ENCODE peak calls at places on chromosomes 13 and 19, in nine cellular contexts. B is CD4-positive, alpha-beta memory T cell; L is fibroblast of lung; M is CD8-positive, alpha-beta T cell; U is naive thymus-derived CD4-positive, alpha-beta T cell; C is A549; Y is tibial nerve; E is neuronal stem cell; V is Caco-2. D is an unnamed sample. For H3K9me3, the result is how much of the 10 kb centered on the place peaks cover.

GRCh38 chr13:33312150-33312908 is 26.8 kb upstream of the STARD13 start:
- DNase-seq in B (no peak), L (peak), M (no peak), U (no peak), C (peak), Y (no peak), E (no peak), V (peak), D (peak)

GRCh38 chr13:36713842-36714241 is 40.0 kb downstream of the SERTM1 start:
- DNase-seq in B (no peak), L (no peak), M (no peak), U (no peak), C (no peak), Y (no peak), E (no peak), V (no peak), D (no peak)

GRCh38 chr13:23506821-23507210 is 63.4 kb upstream of the TNFRSF19 start:
- DNase-seq in B (no peak), L (peak), M (no peak), U (no peak), C (no peak), Y (no peak), E (no peak), V (no peak), D (no peak)

GRCh38 chr19:18859676-18860301 is 28.0 kb downstream of the UPF1 start:
- DNase-seq in B (no peak), L (peak), M (no peak), U (no peak), C (no peak), Y (no peak), E (no peak), V (no peak), D (no peak)

GRCh38 chr19:40603719-40604646 is 2.8 kb downstream of the LTBP4 start:
- DNase-seq in B (peak), L (peak), M (peak), U (peak), C (peak), Y (peak), E (peak), V (peak), D (peak)

GRCh38 chr19:40421468-40421778 is 4.4 kb downstream of the SERTAD1 start:
- DNase-seq in B (no peak), L (no peak), M (no peak), U (no peak), C (no peak), Y (no peak), E (no peak), V (no peak), D (no peak)

GRCh38 chr13:114064516-114065140 is 67.8 kb downstream of the RASA3 start:
- DNase-seq in B (no peak), L (peak), M (no peak), U (no peak), C (peak), Y (no peak), E (peak), V (peak), D (no peak)

GRCh38 chr19:48867119-48867921 is 1.1 kb downstream of the PLEKHA4 start:
- DNase-seq in B (no peak), L (no peak), M (no peak), U (no peak), C (no peak), Y (no peak), E (no peak), V (no peak), D (no peak)

GRCh38 chr13:59906413-59907027 is 257.2 kb downstream of the DIAPH3 start:
- DNase-seq in B (no peak), L (peak), M (no peak), U (no peak), C (peak), Y (no peak), E (no peak), V (peak), D (peak)

GRCh38 chr13:40057228-40057627 is 401.8 kb downstream of the COG6 start:
- DNase-seq in B (no peak), L (no peak), M (no peak), U (no peak), C (no peak), Y (no peak), E (no peak), V (no peak), D (no peak)

GRCh38 chr13:75996582-75996981 is 360.5 kb downstream of the LMO7 start:
- DNase-seq in B (no peak), L (no peak), M (no peak), U (no peak), C (no peak), Y (no peak), E (no peak), V (no peak), D (no peak)

GRCh38 chr19:16470911-16471811 is 609 bp downstream of the EPS15L1 start:
- DNase-seq in B (peak), L (peak), M (peak), U (no peak), C (no peak), Y (no peak), E (no peak), V (peak), D (peak)

GRCh38 chr19:47105874-47106273 is 7.7 kb downstream of the ZC3H4 start:
- DNase-seq in B (no peak), L (no peak), M (no peak), U (no peak), C (no peak), Y (no peak), E (no peak), V (no peak), D (no peak)

GRCh38 chr19:7552781-7553180 is 17.3 kb downstream of the PNPLA6 start:
- DNase-seq in B (no peak), L (no peak), M (no peak), U (no peak), C (no peak), Y (no peak), E (no peak), V (no peak), D (no peak)

GRCh38 chr19:19262190-19263057 is 10.7 kb downstream of the TM6SF2 start:
- DNase-seq in B (no peak), L (no peak), M (no peak), U (no peak), C (no peak), Y (no peak), E (no peak), V (no peak), D (no peak)

GRCh38 chr19:1063030-1063908 is 3.7 kb upstream of the ARHGAP45 start:
- DNase-seq in B (peak), L (no peak), M (peak), U (no peak), C (peak), Y (no peak), E (no peak), V (peak), D (no peak)

GRCh38 chr13:71522976-71523517 is 344.0 kb downstream of the DACH1 start:
- DNase-seq in B (no peak), L (no peak), M (no peak), U (no peak), C (no peak), Y (no peak), E (no peak), V (no peak), D (no peak)

GRCh38 chr13:96090240-96091101 is 564 bp downstream of the HS6ST3 start:
- DNase-seq in B (no peak), L (no peak), M (no peak), U (no peak), C (no peak), Y (no peak), E (peak), V (peak), D (no peak)

GRCh38 chr13:95185851-95186250 is 115.4 kb downstream of the ABCC4 start:
- DNase-seq in B (peak), L (no peak), M (peak), U (peak), C (no peak), Y (no peak), E (no peak), V (no peak), D (no peak)

GRCh38 chr13:101489635-101490034 is 37.2 kb downstream of the ITGBL1 start:
- DNase-seq in B (no peak), L (no peak), M (no peak), U (no peak), C (no peak), Y (no peak), E (no peak), V (no peak), D (no peak)

GRCh38 chr13:103157434-103158145 is 91.4 kb upstream of the SLC10A2 start:
- DNase-seq in B (no peak), L (no peak), M (no peak), U (no peak), C (no peak), Y (no peak), E (no peak), V (no peak), D (peak)

GRCh38 chr13:25103711-25104110 is 7.8 kb downstream of the PABPC3 start:
- DNase-seq in B (no peak), L (no peak), M (no peak), U (no peak), C (no peak), Y (no peak), E (no peak), V (no peak), D (no peak)

GRCh38 chr19:15294591-15294990 is 37.7 kb downstream of the BRD4 start:
- DNase-seq in B (no peak), L (no peak), M (no peak), U (no peak), C (no peak), Y (no peak), E (no peak), V (no peak), D (no peak)

GRCh38 chr19:45569619-45570421 is 14.8 kb downstream of the OPA3 start:
- DNase-seq in B (peak), L (peak), M (peak), U (peak), C (peak), Y (no peak), E (peak), V (peak), D (peak)

GRCh38 chr19:50312967-50313811 is 16.0 kb downstream of the KCNC3 start:
- DNase-seq in B (no peak), L (no peak), M (no peak), U (no peak), C (no peak), Y (no peak), E (no peak), V (no peak), D (no peak)

GRCh38 chr19:1847684-1848398 is 442 bp downstream of the REXO1 start:
- DNase-seq in B (no peak), L (peak), M (no peak), U (no peak), C (no peak), Y (no peak), E (no peak), V (peak), D (peak)

DNA sequence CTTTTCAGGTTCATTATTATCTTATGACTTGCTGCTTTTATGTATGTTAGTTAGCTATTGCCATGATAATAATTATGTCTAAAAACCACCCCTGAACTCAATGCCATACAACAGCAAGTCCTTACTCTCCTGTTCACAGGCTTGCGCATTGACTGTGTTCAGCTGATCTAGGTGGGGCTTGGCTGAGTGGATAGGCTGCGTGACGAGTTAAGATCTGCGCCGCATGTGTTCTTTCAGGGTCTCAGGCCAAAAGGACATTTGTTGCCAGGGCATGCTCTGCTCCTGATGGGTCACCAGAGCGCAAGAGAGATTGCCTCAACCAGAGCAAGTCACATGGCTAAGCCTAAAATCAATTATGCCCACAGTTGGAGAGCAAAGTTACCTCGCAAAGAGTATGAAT is 859 bp downstream of the ZNF568 start:
- DNase-seq in B (no peak), L (peak), M (no peak), U (no peak), C (peak), Y (no peak), E (peak), V (no peak), D (no peak)
- H3K4me3 ChIP-seq in B (peak), L (peak), M (peak), U (peak), C (peak), Y (peak), E (peak), V (no peak), D (no peak)

DNA sequence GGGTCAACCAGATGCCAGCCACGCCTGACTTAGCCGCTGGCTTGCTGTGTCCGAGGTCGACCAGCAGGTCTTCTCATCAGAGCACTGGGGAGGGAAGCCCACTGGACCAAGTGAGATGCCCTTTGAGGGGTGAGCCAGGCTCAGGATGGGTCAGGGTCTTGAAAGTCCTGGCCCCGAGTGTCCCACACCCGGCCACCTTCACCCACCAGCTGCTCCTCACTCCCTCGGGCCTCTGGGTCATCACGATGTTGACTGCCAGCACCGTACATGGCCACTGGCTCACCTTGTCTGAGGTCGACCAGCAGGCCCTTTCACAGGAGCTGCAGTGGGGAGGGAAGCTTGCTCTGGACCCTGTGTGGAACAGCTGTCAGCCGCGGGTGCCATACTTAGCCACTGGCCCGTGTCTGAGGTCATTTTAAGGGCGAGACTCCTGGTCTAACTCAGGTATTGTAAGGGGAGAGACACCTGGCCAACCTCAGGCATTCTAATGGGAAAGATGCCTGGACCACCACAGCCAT is 1361.3 kb downstream of the UQCRFS1 start:
- DNase-seq in B (no peak), L (no peak), M (no peak), U (no peak), C (no peak), Y (no peak), E (no peak), V (no peak), D (no peak)
- H3K9me3 ChIP-seq in B (under half), L (under half), M (under half), U (under half), C (half or more), Y (under half), E (under half), V (under half), D (under half)

GRCh38 chr13:48320906-48321510 is 17.5 kb downstream of the RB1 start:
- DNase-seq in B (no peak), L (no peak), M (no peak), U (no peak), C (no peak), Y (no peak), E (no peak), V (no peak), D (no peak)
- H3K4me3 ChIP-seq in B (peak), L (no peak), M (peak), U (peak), C (no peak), Y (no peak), E (no peak), V (no peak), D (no peak)

GRCh38 chr19:54570316-54570715 is 3.3 kb upstream of the LILRA2 start:
- DNase-seq in B (no peak), L (no peak), M (no peak), U (no peak), C (no peak), Y (no peak), E (no peak), V (no peak), D (no peak)
- H3K9me3 ChIP-seq in B (under half), L (under half), M (under half), U (under half), C (under half), Y (under half), E (under half), V (under half), D (under half)